ENCODE peak calls at places on chromosomes 12 and 14, in six cellular contexts. One of them, this sample, is unnamed.

GRCh38 chr12:67634167-67634793 is 14.3 kb upstream of the DYRK2 start:
- DNase-seq in body of pancreas: no peak
- DNase-seq in neural progenitor cell: no peak
- DNase-seq in MCF 10A: no peak
- DNase-seq in GM12865: no peak
- DNase-seq in kidney: no peak
- DNase-seq in this sample: no peak

GRCh38 chr14:61768240-61768639 is 6.0 kb downstream of the SNAPC1 start:
- DNase-seq in body of pancreas: no peak
- DNase-seq in neural progenitor cell: no peak
- DNase-seq in MCF 10A: no peak
- DNase-seq in GM12865: no peak
- DNase-seq in kidney: no peak
- DNase-seq in this sample: no peak

GRCh38 chr14:23602181-23603095 is 23.8 kb upstream of the JPH4 start:
- DNase-seq in body of pancreas: no peak
- DNase-seq in neural progenitor cell: no peak
- DNase-seq in MCF 10A: no peak
- DNase-seq in GM12865: peak
- DNase-seq in kidney: no peak
- DNase-seq in this sample: no peak

GRCh38 chr12:34595749-34596733 is 573.7 kb downstream of the ALG10 start:
- DNase-seq in body of pancreas: peak
- DNase-seq in neural progenitor cell: no peak
- DNase-seq in MCF 10A: no peak
- DNase-seq in GM12865: no peak
- DNase-seq in kidney: peak
- DNase-seq in this sample: peak

GRCh38 chr12:43957732-43958131 is 121.9 kb downstream of the TMEM117 start:
- DNase-seq in body of pancreas: peak
- DNase-seq in neural progenitor cell: peak
- DNase-seq in MCF 10A: peak
- DNase-seq in GM12865: peak
- DNase-seq in kidney: no peak
- DNase-seq in this sample: peak

GRCh38 chr12:108811411-108812185 is 45.8 kb downstream of the SSH1 start:
- DNase-seq in body of pancreas: no peak
- DNase-seq in neural progenitor cell: no peak
- DNase-seq in MCF 10A: no peak
- DNase-seq in GM12865: no peak
- DNase-seq in kidney: no peak
- DNase-seq in this sample: no peak

GRCh38 chr12:3303410-3304136 is 187.4 kb upstream of the PRMT8 start:
- DNase-seq in body of pancreas: peak
- DNase-seq in neural progenitor cell: peak
- DNase-seq in MCF 10A: no peak
- DNase-seq in GM12865: no peak
- DNase-seq in kidney: no peak
- DNase-seq in this sample: no peak

GRCh38 chr12:22282283-22282682 is 52.2 kb downstream of the ST8SIA1 start:
- DNase-seq in body of pancreas: no peak
- DNase-seq in neural progenitor cell: no peak
- DNase-seq in MCF 10A: peak
- DNase-seq in GM12865: no peak
- DNase-seq in kidney: no peak
- DNase-seq in this sample: no peak

GRCh38 chr12:27334052-27334720 is 1.6 kb downstream of the BMAL2 start:
- DNase-seq in body of pancreas: no peak
- DNase-seq in neural progenitor cell: no peak
- DNase-seq in MCF 10A: peak
- DNase-seq in GM12865: peak
- DNase-seq in kidney: no peak
- DNase-seq in this sample: peak

GRCh38 chr12:125161712-125162023 is 96.4 kb downstream of the AACS start:
- DNase-seq in body of pancreas: no peak
- DNase-seq in neural progenitor cell: no peak
- DNase-seq in MCF 10A: no peak
- DNase-seq in GM12865: no peak
- DNase-seq in kidney: no peak
- DNase-seq in this sample: no peak

GRCh38 chr14:79281244-79282199 is 929.8 kb downstream of the DIO2 start:
- DNase-seq in body of pancreas: no peak
- DNase-seq in neural progenitor cell: peak
- DNase-seq in MCF 10A: no peak
- DNase-seq in GM12865: no peak
- DNase-seq in kidney: no peak
- DNase-seq in this sample: no peak

GRCh38 chr14:68824517-68825347 is 31.9 kb upstream of the ZFP36L1 start:
- DNase-seq in body of pancreas: peak
- DNase-seq in neural progenitor cell: peak
- DNase-seq in MCF 10A: peak
- DNase-seq in GM12865: peak
- DNase-seq in kidney: peak
- DNase-seq in this sample: peak

GRCh38 chr14:93712838-93713724 is 75.2 kb downstream of the PRIMA1 start:
- DNase-seq in body of pancreas: no peak
- DNase-seq in neural progenitor cell: no peak
- DNase-seq in MCF 10A: peak
- DNase-seq in GM12865: no peak
- DNase-seq in kidney: peak
- DNase-seq in this sample: no peak

GRCh38 chr14:55877942-55878341 is 240.3 kb upstream of the PELI2 start:
- DNase-seq in body of pancreas: no peak
- DNase-seq in neural progenitor cell: no peak
- DNase-seq in MCF 10A: no peak
- DNase-seq in GM12865: no peak
- DNase-seq in kidney: no peak
- DNase-seq in this sample: no peak

GRCh38 chr14:54364555-54365415 is 32.0 kb upstream of the CDKN3 start:
- DNase-seq in body of pancreas: no peak
- DNase-seq in neural progenitor cell: no peak
- DNase-seq in MCF 10A: peak
- DNase-seq in GM12865: no peak
- DNase-seq in kidney: no peak
- DNase-seq in this sample: no peak

GRCh38 chr14:93788557-93789365 is 476 bp upstream of the PRIMA1 start:
- DNase-seq in body of pancreas: no peak
- DNase-seq in neural progenitor cell: peak
- DNase-seq in MCF 10A: peak
- DNase-seq in GM12865: no peak
- DNase-seq in kidney: no peak
- DNase-seq in this sample: no peak

GRCh38 chr12:69475237-69475984 is 5.2 kb downstream of the FRS2 start:
- DNase-seq in body of pancreas: no peak
- DNase-seq in neural progenitor cell: peak
- DNase-seq in MCF 10A: no peak
- DNase-seq in GM12865: no peak
- DNase-seq in kidney: no peak
- DNase-seq in this sample: no peak

GRCh38 chr12:91978143-91978542 is 167.5 kb downstream of the BTG1 start:
- DNase-seq in body of pancreas: no peak
- DNase-seq in neural progenitor cell: no peak
- DNase-seq in MCF 10A: no peak
- DNase-seq in GM12865: no peak
- DNase-seq in kidney: no peak
- DNase-seq in this sample: no peak

GRCh38 chr14:28057286-28058011 is 709.1 kb upstream of the FOXG1 start:
- DNase-seq in body of pancreas: no peak
- DNase-seq in neural progenitor cell: no peak
- DNase-seq in MCF 10A: peak
- DNase-seq in GM12865: no peak
- DNase-seq in kidney: no peak
- DNase-seq in this sample: no peak

GRCh38 chr14:103641181-103641580 is 12.2 kb downstream of the KLC1 start:
- DNase-seq in body of pancreas: no peak
- DNase-seq in neural progenitor cell: no peak
- DNase-seq in MCF 10A: peak
- DNase-seq in GM12865: no peak
- DNase-seq in kidney: no peak
- DNase-seq in this sample: no peak

GRCh38 chr12:13135336-13136178 is 32.1 kb upstream of the GSG1 start:
- DNase-seq in body of pancreas: peak
- DNase-seq in neural progenitor cell: no peak
- DNase-seq in MCF 10A: peak
- DNase-seq in GM12865: no peak
- DNase-seq in kidney: peak
- DNase-seq in this sample: no peak
- TF ChIP-seq CTCF in body of pancreas: peak
- TF ChIP-seq CTCF in neural progenitor cell: no peak
- TF ChIP-seq CTCF in MCF 10A: peak
- TF ChIP-seq CTCF in GM12865: no peak
- TF ChIP-seq CTCF in kidney: no peak
- TF ChIP-seq CTCF in this sample: no peak

DNA sequence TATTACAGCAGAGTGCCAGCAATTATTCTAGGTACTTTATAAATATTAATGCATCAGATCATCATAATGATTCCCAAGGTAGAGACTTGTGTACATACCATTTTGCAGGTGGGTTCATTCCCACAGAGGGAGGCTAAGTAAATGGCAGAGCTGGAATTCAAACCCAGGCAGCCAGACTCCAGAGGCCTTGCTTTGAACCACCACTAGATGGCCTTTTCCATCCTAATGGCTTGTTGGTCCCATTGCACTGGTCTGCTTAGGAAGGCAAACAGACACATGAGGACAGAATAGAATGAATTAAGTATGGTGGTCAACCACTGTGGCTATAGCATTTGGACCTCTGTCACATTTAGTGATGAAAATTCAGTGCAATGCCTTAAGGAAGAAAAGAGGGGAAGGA is 158.7 kb downstream of the METTL25 start:
- DNase-seq in body of pancreas: peak
- DNase-seq in neural progenitor cell: peak
- DNase-seq in MCF 10A: peak
- DNase-seq in GM12865: peak
- DNase-seq in kidney: no peak
- DNase-seq in this sample: no peak
- TF ChIP-seq CTCF in body of pancreas: peak
- TF ChIP-seq CTCF in neural progenitor cell: peak
- TF ChIP-seq CTCF in MCF 10A: peak
- TF ChIP-seq CTCF in GM12865: peak
- TF ChIP-seq CTCF in kidney: peak
- TF ChIP-seq CTCF in this sample: peak

GRCh38 chr12:58104443-58104842 is 163.1 kb downstream of the ATP23 start:
- DNase-seq in body of pancreas: no peak
- DNase-seq in neural progenitor cell: no peak
- DNase-seq in MCF 10A: no peak
- DNase-seq in GM12865: no peak
- DNase-seq in kidney: no peak
- DNase-seq in this sample: no peak

GRCh38 chr12:58106185-58106584 is 164.8 kb downstream of the ATP23 start:
- DNase-seq in body of pancreas: no peak
- DNase-seq in neural progenitor cell: no peak
- DNase-seq in MCF 10A: no peak
- DNase-seq in GM12865: no peak
- DNase-seq in kidney: no peak
- DNase-seq in this sample: no peak

GRCh38 chr12:58099476-58099875 is 158.1 kb downstream of the ATP23 start:
- DNase-seq in body of pancreas: no peak
- DNase-seq in neural progenitor cell: no peak
- DNase-seq in MCF 10A: no peak
- DNase-seq in GM12865: no peak
- DNase-seq in kidney: no peak
- DNase-seq in this sample: no peak

DNA sequence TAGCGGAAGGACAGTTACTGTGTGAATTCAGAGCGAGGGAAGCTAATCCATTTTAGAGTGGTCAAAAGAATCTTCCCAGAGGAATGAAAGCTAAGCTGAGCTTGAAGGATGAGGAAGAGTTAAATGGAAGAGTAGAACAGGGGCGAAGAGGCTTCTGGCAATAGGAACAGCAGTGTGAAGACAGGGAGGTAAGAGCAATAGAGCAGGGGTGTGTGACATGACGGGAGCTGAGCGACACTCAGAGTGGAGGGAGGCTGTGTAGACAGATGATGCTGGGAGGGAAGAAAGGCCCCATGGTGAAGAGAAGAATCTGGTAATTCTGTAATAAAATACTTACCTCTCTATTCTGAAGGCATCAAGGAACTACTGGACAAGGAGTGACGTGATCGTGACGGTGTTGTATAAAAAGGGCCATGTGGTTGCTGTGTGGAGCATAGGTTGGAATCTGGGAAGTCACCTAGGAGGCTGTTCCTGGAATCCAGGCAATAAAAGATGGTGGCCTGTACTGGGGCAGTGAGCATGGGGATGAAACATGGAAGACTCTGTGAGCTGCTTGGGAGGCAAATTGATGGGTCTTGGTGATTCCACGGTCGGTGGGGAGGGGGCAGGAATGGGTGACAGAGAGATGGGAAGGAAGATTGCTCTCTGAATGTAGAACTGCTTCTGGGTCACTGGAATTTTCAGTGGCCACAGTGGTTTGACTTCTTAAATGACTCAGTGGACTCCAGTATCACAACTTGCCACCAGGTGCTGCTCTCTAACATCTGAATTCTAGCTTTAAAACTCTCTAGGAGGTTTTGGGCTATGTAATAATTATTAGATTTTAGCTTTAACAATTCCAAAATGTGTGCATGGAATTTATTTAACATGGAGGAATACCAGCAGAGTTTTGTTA is 164.1 kb downstream of the ATP23 start:
- DNase-seq in body of pancreas: no peak
- DNase-seq in neural progenitor cell: no peak
- DNase-seq in MCF 10A: no peak
- DNase-seq in GM12865: no peak
- DNase-seq in kidney: no peak
- DNase-seq in this sample: no peak
- TF ChIP-seq CTCF in body of pancreas: no peak
- TF ChIP-seq CTCF in neural progenitor cell: peak
- TF ChIP-seq CTCF in MCF 10A: no peak
- TF ChIP-seq CTCF in GM12865: peak
- TF ChIP-seq CTCF in kidney: no peak
- TF ChIP-seq CTCF in this sample: no peak

GRCh38 chr12:115166698-115167315 is 482.8 kb upstream of the TBX3 start:
- DNase-seq in body of pancreas: no peak
- DNase-seq in neural progenitor cell: peak
- DNase-seq in MCF 10A: peak
- DNase-seq in GM12865: no peak
- DNase-seq in kidney: no peak
- DNase-seq in this sample: no peak

GRCh38 chr12:115158816-115159215 is 474.8 kb upstream of the TBX3 start:
- DNase-seq in body of pancreas: no peak
- DNase-seq in neural progenitor cell: no peak
- DNase-seq in MCF 10A: no peak
- DNase-seq in GM12865: no peak
- DNase-seq in kidney: no peak
- DNase-seq in this sample: no peak

GRCh38 chr12:115160290-115161108 is 476.5 kb upstream of the TBX3 start:
- DNase-seq in body of pancreas: no peak
- DNase-seq in neural progenitor cell: no peak
- DNase-seq in MCF 10A: no peak
- DNase-seq in GM12865: no peak
- DNase-seq in kidney: no peak
- DNase-seq in this sample: no peak

DNA sequence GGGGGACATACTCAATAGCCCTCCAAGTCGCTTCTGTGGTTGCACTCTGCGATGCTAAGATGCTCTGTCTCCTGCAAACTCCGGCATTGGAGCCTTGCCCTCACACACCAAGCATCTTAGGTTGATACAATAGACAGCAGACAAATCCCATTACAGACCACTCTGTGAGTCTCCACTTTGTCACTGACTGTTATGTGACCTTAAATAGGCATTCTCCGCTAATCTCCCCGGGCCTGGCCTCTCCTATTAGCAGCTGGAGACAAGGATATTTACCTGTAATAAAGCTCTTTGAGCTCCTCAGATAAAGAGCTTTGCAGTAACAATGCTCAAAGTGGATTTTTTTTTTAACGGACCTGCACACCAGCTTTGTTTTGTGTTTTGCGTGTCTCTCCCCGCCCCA is 479.7 kb upstream of the TBX3 start:
- DNase-seq in body of pancreas: no peak
- DNase-seq in neural progenitor cell: peak
- DNase-seq in MCF 10A: no peak
- DNase-seq in GM12865: no peak
- DNase-seq in kidney: no peak
- DNase-seq in this sample: no peak
- TF ChIP-seq CTCF in body of pancreas: no peak
- TF ChIP-seq CTCF in neural progenitor cell: no peak
- TF ChIP-seq CTCF in MCF 10A: no peak
- TF ChIP-seq CTCF in GM12865: no peak
- TF ChIP-seq CTCF in kidney: no peak
- TF ChIP-seq CTCF in this sample: no peak

This sample was measured in GM13976.